ENCODE peak calls at places on chromosome 4, in four cellular contexts. T is heart left ventricle, G is MCF 10A, M is aorta. N is an unnamed sample.

GRCh38 chr4:186144180-186144579 is 39.7 kb downstream of the FAM149A start:
- DNase-seq in T (no peak), G (no peak), M (peak), N (no peak)

GRCh38 chr4:52984469-52984868 is 122.4 kb downstream of the RASL11B start:
- DNase-seq in T (no peak), G (no peak), M (no peak), N (no peak)

GRCh38 chr4:184805462-184806245 is 20.1 kb downstream of the ACSL1 start:
- DNase-seq in T (peak), G (peak), M (no peak), N (peak)

GRCh38 chr4:2257361-2258001 is 4.4 kb downstream of the MXD4 start:
- DNase-seq in T (peak), G (no peak), M (peak), N (peak)

GRCh38 chr4:114364857-114365256 is 233.8 kb upstream of the UGT8 start:
- DNase-seq in T (peak), G (no peak), M (no peak), N (no peak)

GRCh38 chr4:156193116-156193515 is 239.4 kb upstream of the CTSO start:
- DNase-seq in T (no peak), G (peak), M (no peak), N (no peak)

GRCh38 chr4:3829211-3829953 is 63.2 kb downstream of the ADRA2C start:
- DNase-seq in T (no peak), G (no peak), M (no peak), N (no peak)

GRCh38 chr4:54657556-54658313 is at the start of gene KIT:
- DNase-seq in T (peak), G (no peak), M (peak), N (peak)

GRCh38 chr4:140839888-140840790 is 84.0 kb upstream of the TBC1D9 start:
- DNase-seq in T (no peak), G (no peak), M (no peak), N (no peak)

GRCh38 chr4:169485791-169486742 is 126.3 kb downstream of the NEK1 start:
- DNase-seq in T (no peak), G (peak), M (no peak), N (no peak)

GRCh38 chr4:121950212-121950679 is 1.6 kb downstream of the TRPC3 start:
- DNase-seq in T (peak), G (peak), M (peak), N (peak)